ENCODE peak calls at places on chromosomes 13 and 19, in four cellular contexts. One of them, this sample, is unnamed.

GRCh38 chr13:89407357-89407756 is 1736.2 kb downstream of the SLITRK5 start:
- DNase-seq in A549: no peak
- DNase-seq in K562: no peak
- DNase-seq in IMR-90: no peak
- DNase-seq in this sample: no peak

GRCh38 chr19:28424662-28425430 is 788.1 kb downstream of the UQCRFS1 start:
- DNase-seq in K562: no peak
- DNase-seq in A549: no peak
- DNase-seq in IMR-90: no peak
- DNase-seq in this sample: no peak

GRCh38 chr13:68609671-68610070 is 1379.5 kb upstream of the PCDH9 start:
- DNase-seq in A549: no peak
- DNase-seq in K562: peak
- DNase-seq in IMR-90: no peak
- DNase-seq in this sample: no peak

GRCh38 chr13:111912991-111913781 is 153.8 kb upstream of the SOX1 start:
- DNase-seq in A549: no peak
- DNase-seq in IMR-90: no peak
- DNase-seq in K562: no peak
- DNase-seq in this sample: no peak

GRCh38 chr13:36883829-36884228 is 36.2 kb downstream of the SMAD9 start:
- DNase-seq in A549: no peak
- DNase-seq in K562: no peak
- DNase-seq in IMR-90: no peak
- DNase-seq in this sample: no peak

GRCh38 chr13:30466358-30466714 is 600 bp upstream of the HMGB1 start:
- DNase-seq in K562: no peak
- DNase-seq in IMR-90: peak
- DNase-seq in A549: no peak
- DNase-seq in this sample: no peak

GRCh38 chr13:68304287-68304893 is 1074.3 kb upstream of the PCDH9 start:
- DNase-seq in K562: peak
- DNase-seq in IMR-90: no peak
- DNase-seq in A549: peak
- DNase-seq in this sample: no peak

GRCh38 chr19:16888629-16889371 is at the start of gene F2RL3:
- DNase-seq in IMR-90: peak
- DNase-seq in K562: peak
- DNase-seq in A549: no peak
- DNase-seq in this sample: no peak

GRCh38 chr19:30225615-30226463 is 146.3 kb upstream of the ZNF536 start:
- DNase-seq in A549: peak
- DNase-seq in IMR-90: no peak
- DNase-seq in K562: no peak
- DNase-seq in this sample: no peak

GRCh38 chr19:47124937-47125668 is 5.5 kb upstream of the SAE1 start:
- DNase-seq in IMR-90: peak
- DNase-seq in K562: peak
- DNase-seq in A549: peak
- DNase-seq in this sample: no peak

GRCh38 chr13:79870123-79870522 is 389.2 kb downstream of the NDFIP2 start:
- DNase-seq in K562: no peak
- DNase-seq in A549: no peak
- DNase-seq in IMR-90: peak
- DNase-seq in this sample: no peak

GRCh38 chr13:89066868-89067466 is 1395.8 kb downstream of the SLITRK5 start:
- DNase-seq in IMR-90: peak
- DNase-seq in K562: peak
- DNase-seq in A549: peak
- DNase-seq in this sample: no peak

GRCh38 chr13:110238795-110239194 is 68.2 kb downstream of the COL4A1 start:
- DNase-seq in IMR-90: no peak
- DNase-seq in K562: no peak
- DNase-seq in A549: no peak
- DNase-seq in this sample: no peak

GRCh38 chr19:58183822-58184215 is 958 bp downstream of the ZNF274 start:
- DNase-seq in K562: no peak
- DNase-seq in A549: no peak
- DNase-seq in IMR-90: no peak
- DNase-seq in this sample: no peak

GRCh38 chr19:4083677-4084546 is 17.2 kb upstream of the ZBTB7A start:
- DNase-seq in A549: no peak
- DNase-seq in IMR-90: no peak
- DNase-seq in K562: peak
- DNase-seq in this sample: no peak

GRCh38 chr19:44142014-44142523 is 715 bp downstream of the ZNF234 start:
- DNase-seq in A549: peak
- DNase-seq in K562: peak
- DNase-seq in IMR-90: peak
- DNase-seq in this sample: no peak

GRCh38 chr19:42132030-42132628 is at the start of gene POU2F2:
- DNase-seq in A549: no peak
- DNase-seq in IMR-90: no peak
- DNase-seq in K562: peak
- DNase-seq in this sample: peak

GRCh38 chr13:41222259-41222852 is 28.0 kb upstream of the KBTBD7 start:
- DNase-seq in A549: peak
- DNase-seq in IMR-90: peak
- DNase-seq in K562: peak
- DNase-seq in this sample: peak
- TF ChIP-seq RCOR1 in A549: no peak
- TF ChIP-seq RCOR1 in IMR-90: no peak
- TF ChIP-seq RCOR1 in K562: no peak
- TF ChIP-seq RCOR1 in this sample: no peak

DNA sequence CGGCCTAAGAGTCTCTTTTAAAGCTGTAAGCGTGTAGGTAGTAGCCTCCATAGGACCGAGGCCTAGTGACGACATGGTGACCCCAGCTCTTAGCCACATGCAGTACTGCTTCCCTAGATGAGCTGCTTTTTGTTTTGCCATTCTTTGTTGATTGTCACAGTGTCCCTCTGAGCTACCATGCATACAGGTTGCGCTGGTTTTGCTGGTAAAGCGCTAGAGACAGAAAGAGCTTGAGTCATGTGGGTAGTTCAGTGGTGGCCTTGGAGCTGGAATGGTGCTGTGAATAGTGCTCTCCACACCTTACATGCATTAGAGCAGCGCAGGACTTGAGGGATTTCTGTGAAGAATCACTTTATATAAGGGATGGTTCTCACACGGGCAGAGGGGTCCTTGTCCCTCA is 5.1 kb downstream of the HNRNPM start:
- DNase-seq in IMR-90: no peak
- DNase-seq in K562: no peak
- DNase-seq in A549: no peak
- DNase-seq in this sample: no peak
- TF ChIP-seq RCOR1 in IMR-90: no peak
- TF ChIP-seq RCOR1 in K562: no peak
- TF ChIP-seq RCOR1 in A549: no peak
- TF ChIP-seq RCOR1 in this sample: no peak

DNA sequence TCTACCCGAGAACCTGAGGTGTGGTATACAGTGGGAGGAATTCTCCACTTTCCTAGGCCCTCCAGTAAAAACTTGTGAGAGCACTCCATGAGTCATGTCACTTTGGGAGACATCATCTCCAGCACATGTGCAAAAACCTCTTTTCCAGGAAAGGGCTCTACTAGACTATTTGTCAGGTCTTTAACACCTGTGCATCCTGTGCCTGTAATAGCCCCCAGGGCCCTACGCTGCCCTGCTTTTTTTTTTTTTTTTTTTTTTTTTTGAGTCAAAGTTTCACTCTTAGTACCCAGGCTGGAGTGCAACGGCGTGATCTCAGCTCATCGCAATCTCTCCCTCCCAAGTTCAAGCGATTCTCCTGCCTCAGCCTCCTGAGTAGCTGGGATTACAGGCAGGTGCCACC is 1.7 kb upstream of the ERVV-1 start:
- DNase-seq in K562: no peak
- DNase-seq in A549: no peak
- DNase-seq in IMR-90: no peak
- DNase-seq in this sample: no peak
- TF ChIP-seq RCOR1 in K562: no peak
- TF ChIP-seq RCOR1 in A549: no peak
- TF ChIP-seq RCOR1 in IMR-90: no peak
- TF ChIP-seq RCOR1 in this sample: no peak

GRCh38 chr13:35794734-35795389 is 318.4 kb upstream of the MAB21L1 start:
- DNase-seq in IMR-90: peak
- DNase-seq in K562: no peak
- DNase-seq in A549: no peak
- DNase-seq in this sample: no peak

GRCh38 chr13:35787937-35788336 is 311.4 kb upstream of the MAB21L1 start:
- DNase-seq in A549: no peak
- DNase-seq in K562: no peak
- DNase-seq in IMR-90: no peak
- DNase-seq in this sample: no peak

GRCh38 chr13:35793823-35794222 is 317.3 kb upstream of the MAB21L1 start:
- DNase-seq in K562: no peak
- DNase-seq in IMR-90: no peak
- DNase-seq in A549: no peak
- DNase-seq in this sample: no peak

GRCh38 chr13:35789335-35790166 is 313.1 kb upstream of the MAB21L1 start:
- DNase-seq in K562: peak
- DNase-seq in IMR-90: peak
- DNase-seq in A549: peak
- DNase-seq in this sample: no peak

DNA sequence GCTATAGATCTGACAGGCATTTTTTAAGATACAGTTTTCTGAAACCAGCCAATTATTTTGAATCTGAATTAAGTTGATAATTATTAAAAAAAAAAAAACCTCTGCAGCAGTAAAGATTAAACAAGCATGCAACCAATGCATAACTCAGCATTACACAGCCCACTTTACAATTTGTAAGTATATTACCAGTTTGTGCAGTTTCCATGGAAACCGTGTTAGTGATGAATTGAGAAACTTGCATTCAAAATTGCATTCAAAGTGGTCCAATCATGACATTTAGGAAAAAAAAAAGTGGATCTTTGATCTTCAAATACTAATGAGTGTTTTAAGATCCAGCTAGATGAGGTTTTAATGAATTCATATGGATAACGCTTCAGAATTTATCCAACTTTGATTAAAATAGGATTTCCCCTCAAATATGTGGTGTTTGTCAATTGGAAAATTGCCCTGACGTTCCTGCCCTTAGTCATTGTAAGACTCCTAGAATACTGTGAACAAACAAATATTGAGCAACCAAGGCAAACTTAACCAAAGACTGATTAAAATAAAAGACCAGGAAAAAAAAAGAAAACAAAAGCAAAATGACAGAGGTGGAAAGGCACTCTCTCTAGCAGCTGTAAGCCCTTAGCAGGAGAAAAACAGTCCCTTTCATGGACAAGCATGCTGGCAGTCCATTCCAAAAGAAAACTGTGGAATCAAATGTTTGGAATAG is 314.9 kb upstream of the MAB21L1 start:
- DNase-seq in A549: peak
- DNase-seq in IMR-90: peak
- DNase-seq in K562: no peak
- DNase-seq in this sample: no peak
- TF ChIP-seq RCOR1 in A549: no peak
- TF ChIP-seq RCOR1 in IMR-90: no peak
- TF ChIP-seq RCOR1 in K562: no peak
- TF ChIP-seq RCOR1 in this sample: no peak

GRCh38 chr13:52926971-52927370 is 78.5 kb upstream of the PCDH8 start:
- DNase-seq in A549: no peak
- DNase-seq in K562: no peak
- DNase-seq in IMR-90: no peak
- DNase-seq in this sample: no peak
- TF ChIP-seq RCOR1 in A549: no peak
- TF ChIP-seq RCOR1 in K562: no peak
- TF ChIP-seq RCOR1 in IMR-90: no peak
- TF ChIP-seq RCOR1 in this sample: no peak

GRCh38 chr19:2551864-2552185 is 75.9 kb downstream of the GADD45B start:
- DNase-seq in IMR-90: no peak
- DNase-seq in K562: no peak
- DNase-seq in A549: no peak
- DNase-seq in this sample: no peak

GRCh38 chr19:2552859-2553258 is 76.9 kb downstream of the GADD45B start:
- DNase-seq in A549: no peak
- DNase-seq in K562: peak
- DNase-seq in IMR-90: no peak
- DNase-seq in this sample: peak

GRCh38 chr19:2549701-2550191 is 73.8 kb downstream of the GADD45B start:
- DNase-seq in IMR-90: peak
- DNase-seq in A549: no peak
- DNase-seq in K562: no peak
- DNase-seq in this sample: no peak

GRCh38 chr19:2550431-2551171 is 74.7 kb downstream of the GADD45B start:
- DNase-seq in A549: no peak
- DNase-seq in IMR-90: no peak
- DNase-seq in K562: no peak
- DNase-seq in this sample: no peak

DNA sequence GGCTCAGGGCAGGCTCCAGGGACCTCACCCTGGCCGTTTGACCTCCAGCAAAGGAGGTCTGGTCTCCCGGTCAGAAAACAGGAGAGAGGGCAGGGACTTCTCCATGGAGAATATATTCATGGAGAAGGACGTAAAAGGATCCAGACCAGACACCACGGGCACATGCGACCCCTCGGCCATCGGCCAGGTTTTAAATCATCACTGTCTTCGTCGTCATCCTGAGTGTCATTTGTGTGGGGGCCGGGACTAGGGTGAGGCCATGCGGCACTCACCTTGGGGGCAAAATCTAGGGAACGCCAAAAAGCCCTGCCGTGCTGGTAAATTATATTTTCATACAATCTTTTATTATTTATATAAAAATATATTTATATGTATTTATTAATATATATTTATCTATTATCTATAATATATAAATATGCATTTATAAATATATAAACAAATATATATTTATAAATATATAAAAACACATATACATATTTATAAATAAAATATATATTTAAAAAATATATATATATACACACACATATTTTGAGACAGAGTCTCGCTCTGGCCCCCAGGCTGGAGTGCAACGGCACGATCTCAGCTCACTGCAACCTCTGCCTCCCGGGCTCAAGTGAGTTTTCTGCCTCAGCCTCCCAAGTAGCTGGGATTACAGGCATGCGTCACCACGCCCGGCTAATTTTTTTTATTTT is 75.4 kb downstream of the GADD45B start:
- DNase-seq in IMR-90: no peak
- DNase-seq in K562: no peak
- DNase-seq in A549: no peak
- DNase-seq in this sample: no peak
- TF ChIP-seq RCOR1 in IMR-90: no peak
- TF ChIP-seq RCOR1 in K562: no peak
- TF ChIP-seq RCOR1 in A549: no peak
- TF ChIP-seq RCOR1 in this sample: no peak

GRCh38 chr13:101291647-101292515 is 124.4 kb downstream of the NALCN start:
- DNase-seq in K562: no peak
- DNase-seq in IMR-90: peak
- DNase-seq in A549: no peak
- DNase-seq in this sample: no peak

GRCh38 chr13:101283782-101284181 is 132.5 kb downstream of the NALCN start:
- DNase-seq in K562: no peak
- DNase-seq in IMR-90: no peak
- DNase-seq in A549: no peak
- DNase-seq in this sample: no peak

GRCh38 chr13:101291216-101291615 is 125.1 kb downstream of the NALCN start:
- DNase-seq in A549: no peak
- DNase-seq in IMR-90: peak
- DNase-seq in K562: no peak
- DNase-seq in this sample: no peak

GRCh38 chr13:101292711-101293110 is 123.6 kb downstream of the NALCN start:
- DNase-seq in IMR-90: peak
- DNase-seq in K562: no peak
- DNase-seq in A549: no peak
- DNase-seq in this sample: no peak

GRCh38 chr13:101289764-101290163 is 126.5 kb downstream of the NALCN start:
- DNase-seq in A549: no peak
- DNase-seq in K562: no peak
- DNase-seq in IMR-90: peak
- DNase-seq in this sample: no peak
- TF ChIP-seq RCOR1 in A549: no peak
- TF ChIP-seq RCOR1 in K562: no peak
- TF ChIP-seq RCOR1 in IMR-90: no peak
- TF ChIP-seq RCOR1 in this sample: no peak